ENCODE peak calls at places on chromosome 13, in ten cellular contexts. I is GM12878; G is dorsolateral prefrontal cortex; Q is testis; Z is spleen; J is CD8-positive, alpha-beta memory T cell; D is IMR-90; A is sigmoid colon; L is astrocyte of the spinal cord; M is breast epithelium. F is an unnamed sample.
A peak's percentile ranks its signal among the peaks of the same experiment; 100 is the strongest.

GRCh38 chr13:113584870-113585671 is 518 bp downstream of the TFDP1 start:
- DNase-seq in Q (peak; percentile 22), L (no peak), Z (peak; percentile 82), I (no peak), G (no peak), M (peak; percentile 35), A (peak; percentile 48), D (no peak), J (peak; percentile 11), F (peak; percentile 64)

GRCh38 chr13:101628900-101629299 is 176.4 kb downstream of the ITGBL1 start:
- DNase-seq in M (no peak), I (no peak), Z (no peak), Q (no peak), D (no peak), J (no peak), G (no peak), L (no peak), A (no peak), F (no peak)

GRCh38 chr13:26037302-26037701 is 14.5 kb downstream of the SHISA2 start:
- DNase-seq in I (no peak), Z (no peak), J (no peak), L (no peak), M (no peak), A (no peak), D (no peak), G (peak; percentile 77), Q (peak; percentile 71), F (no peak)

GRCh38 chr13:81639984-81640582 is 1299.2 kb upstream of the SPRY2 start:
- DNase-seq in I (no peak), Z (no peak), Q (peak; percentile 65), A (no peak), L (no peak), M (no peak), J (no peak), G (no peak), D (no peak), F (no peak)

GRCh38 chr13:48631441-48631840 is 22.3 kb upstream of the CYSLTR2 start:
- DNase-seq in I (no peak), Q (no peak), M (no peak), Z (no peak), J (no peak), D (no peak), A (no peak), L (no peak), G (no peak), F (no peak)

GRCh38 chr13:88042489-88042888 is 371.3 kb downstream of the SLITRK5 start:
- DNase-seq in A (no peak), J (no peak), L (peak; percentile 65), G (no peak), D (no peak), Q (no peak), Z (no peak), M (no peak), I (no peak), F (no peak)

GRCh38 chr13:109789262-109789661 is 2.9 kb upstream of the IRS2 start:
- DNase-seq in I (no peak), G (no peak), A (no peak), M (no peak), L (no peak), Q (peak; percentile 41), J (no peak), D (no peak), Z (no peak), F (no peak)

GRCh38 chr13:60701919-60702318 is 304.9 kb downstream of the TDRD3 start:
- DNase-seq in L (no peak), M (no peak), J (no peak), Z (no peak), I (no peak), Q (no peak), A (no peak), D (no peak), G (no peak), F (no peak)

GRCh38 chr13:72109863-72110262 is 242.9 kb upstream of the DACH1 start:
- DNase-seq in G (no peak), Z (no peak), D (no peak), J (no peak), L (peak; percentile 49), M (no peak), I (no peak), Q (no peak), A (no peak), F (no peak)

GRCh38 chr13:25300861-25301346 is 521 bp upstream of the NUP58 start:
- DNase-seq in D (no peak), A (peak; percentile 71), I (no peak), J (no peak), Q (peak; percentile 43), L (no peak), Z (peak; percentile 91), G (peak; percentile 35), M (no peak), F (peak; percentile 51)

GRCh38 chr13:20441879-20442278 is 83.8 kb downstream of the CRYL1 start:
- DNase-seq in G (no peak), Q (peak; percentile 48), D (peak; percentile 83), J (no peak), A (no peak), Z (no peak), L (peak; percentile 70), M (no peak), I (no peak), F (no peak)

GRCh38 chr13:87094646-87095045 is 576.5 kb upstream of the SLITRK5 start:
- DNase-seq in Z (no peak), M (no peak), A (no peak), I (no peak), D (no peak), Q (no peak), L (no peak), J (no peak), G (no peak), F (no peak)

GRCh38 chr13:48585456-48585840 is 52.6 kb upstream of the RCBTB2 start:
- DNase-seq in A (no peak), M (peak; percentile 65), D (no peak), Q (peak; percentile 55), G (peak; percentile 68), Z (no peak), J (no peak), I (no peak), L (peak; percentile 69), F (no peak)

GRCh38 chr13:106038752-106039151 is 496.7 kb downstream of the EFNB2 start:
- DNase-seq in Z (no peak), G (no peak), I (no peak), Q (no peak), D (peak; percentile 90), J (no peak), M (no peak), A (no peak), L (peak; percentile 91), F (no peak)

GRCh38 chr13:47890146-47890814 is 110.8 kb downstream of the SUCLA2 start:
- DNase-seq in J (no peak), G (no peak), Q (no peak), M (no peak), L (no peak), Z (no peak), D (no peak), I (no peak), A (no peak), F (no peak)

GRCh38 chr13:95641961-95642621 is 2.4 kb downstream of the DZIP1 start:
- DNase-seq in G (peak; percentile 16), Q (peak; percentile 41), D (peak; percentile 43), I (no peak), J (no peak), L (peak; percentile 62), A (peak; percentile 77), Z (peak; percentile 76), M (no peak), F (no peak)

GRCh38 chr13:80923907-80924306 is 583.0 kb upstream of the SPRY2 start:
- DNase-seq in G (no peak), A (no peak), D (no peak), Q (no peak), L (peak; percentile 2), Z (no peak), I (no peak), M (no peak), J (no peak), F (no peak)

GRCh38 chr13:112838038-112838965 is 130.7 kb upstream of the MCF2L start:
- DNase-seq in Q (no peak), L (no peak), A (peak; percentile 61), J (no peak), G (no peak), M (no peak), D (no peak), Z (no peak), I (no peak), F (no peak)

GRCh38 chr13:40251343-40252032 is 415.0 kb downstream of the FOXO1 start:
- DNase-seq in D (no peak), G (no peak), Z (no peak), A (no peak), J (no peak), L (no peak), M (no peak), Q (no peak), I (no peak), F (no peak)
- H3K4me3 ChIP-seq in D (no peak overlapping the region), G (no peak overlapping the region), Z (no peak overlapping the region), A (no peak overlapping the region), J (no peak overlapping the region), L (no peak overlapping the region), M (no peak overlapping the region), Q (no peak overlapping the region), I (no peak overlapping the region), F (no peak overlapping the region)

DNA sequence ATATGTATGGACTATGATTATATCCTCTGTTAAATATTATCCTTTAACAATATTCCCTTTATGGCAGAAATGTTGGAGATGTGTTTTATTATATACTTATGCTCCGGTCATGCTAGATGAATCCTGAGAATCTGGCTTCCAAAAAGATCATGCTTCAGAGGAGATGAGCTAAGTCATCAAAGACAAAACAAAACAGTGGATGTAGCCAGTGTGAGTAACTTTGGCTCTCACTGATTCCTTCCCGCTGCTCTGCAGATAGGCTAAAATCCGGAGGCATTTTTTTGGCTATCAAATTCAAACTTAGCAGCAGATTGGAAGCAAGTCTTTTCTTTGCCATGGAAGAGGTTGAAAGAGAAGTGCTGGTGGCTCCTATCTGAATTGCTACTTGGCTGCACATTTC is 295.9 kb downstream of the GPC6 start:
- DNase-seq in I (no peak), M (no peak), D (peak; percentile 74), Z (no peak), J (no peak), G (no peak), A (no peak), Q (no peak), L (peak; percentile 25), F (no peak)
- H3K4me3 ChIP-seq in I (no peak overlapping the region), M (no peak overlapping the region), D (no peak overlapping the region), Z (no peak overlapping the region), J (no peak overlapping the region), G (no peak overlapping the region), A (no peak overlapping the region), Q (no peak overlapping the region), L (no peak overlapping the region), F (no peak overlapping the region)

GRCh38 chr13:30355405-30355741 is 48.0 kb upstream of the KATNAL1 start:
- DNase-seq in A (no peak), D (no peak), I (no peak), G (no peak), Z (peak; percentile 90), L (no peak), M (no peak), J (peak; percentile 61), Q (no peak), F (peak; percentile 62)
- H3K4me3 ChIP-seq in A (no peak overlapping the region), D (no peak overlapping the region), I (no peak overlapping the region), G (no peak overlapping the region), Z (no peak overlapping the region), L (no peak overlapping the region), M (no peak overlapping the region), J (no peak overlapping the region), Q (no peak overlapping the region), F (no peak overlapping the region)

GRCh38 chr13:21443171-21443570 is 15.9 kb downstream of the ZDHHC20 start:
- DNase-seq in D (no peak), G (no peak), J (no peak), A (no peak), Z (no peak), M (no peak), I (no peak), Q (no peak), L (no peak), F (no peak)
- H3K4me3 ChIP-seq in D (no peak overlapping the region), G (no peak overlapping the region), J (no peak overlapping the region), A (no peak overlapping the region), Z (no peak overlapping the region), M (no peak overlapping the region), I (no peak overlapping the region), Q (no peak overlapping the region), L (no peak overlapping the region), F (no peak overlapping the region)

F was measured in GM06990.